ENCODE peak calls at places on chromosomes 16 and 17, in seven cellular contexts. One of them, this sample, is unnamed.

GRCh38 chr16:55471448-55472097 is 7.4 kb upstream of the MMP2 start:
- DNase-seq in ACHN: peak
- DNase-seq in HT-29: no peak
- DNase-seq in ureter: no peak
- DNase-seq in HTR-8/SVneo: peak
- DNase-seq in substantia nigra: no peak
- DNase-seq in activated CD8-positive, alpha-beta T cell treated with anti-CD3 and anti-CD28 coated beads for 36 hours: peak
- DNase-seq in this sample: peak

GRCh38 chr16:62038646-62039045 is 2.4 kb upstream of the CDH8 start:
- DNase-seq in activated CD8-positive, alpha-beta T cell treated with anti-CD3 and anti-CD28 coated beads for 36 hours: no peak
- DNase-seq in HT-29: no peak
- DNase-seq in ureter: no peak
- DNase-seq in substantia nigra: no peak
- DNase-seq in ACHN: no peak
- DNase-seq in HTR-8/SVneo: no peak
- DNase-seq in this sample: no peak

GRCh38 chr17:68576811-68577551 is 24.2 kb downstream of the FAM20A start:
- DNase-seq in substantia nigra: no peak
- DNase-seq in HT-29: no peak
- DNase-seq in ACHN: no peak
- DNase-seq in ureter: no peak
- DNase-seq in activated CD8-positive, alpha-beta T cell treated with anti-CD3 and anti-CD28 coated beads for 36 hours: no peak
- DNase-seq in HTR-8/SVneo: no peak
- DNase-seq in this sample: no peak

GRCh38 chr17:75848523-75849303 is 4.5 kb upstream of the UNC13D start:
- DNase-seq in HTR-8/SVneo: no peak
- DNase-seq in ACHN: peak
- DNase-seq in substantia nigra: no peak
- DNase-seq in activated CD8-positive, alpha-beta T cell treated with anti-CD3 and anti-CD28 coated beads for 36 hours: peak
- DNase-seq in HT-29: peak
- DNase-seq in ureter: peak
- DNase-seq in this sample: no peak

GRCh38 chr17:38702900-38703741 is 2.0 kb upstream of the MLLT6 start:
- DNase-seq in substantia nigra: no peak
- DNase-seq in HTR-8/SVneo: no peak
- DNase-seq in ACHN: peak
- DNase-seq in activated CD8-positive, alpha-beta T cell treated with anti-CD3 and anti-CD28 coated beads for 36 hours: peak
- DNase-seq in HT-29: peak
- DNase-seq in ureter: no peak
- DNase-seq in this sample: no peak

GRCh38 chr16:89473136-89473712 is 17.1 kb downstream of the ANKRD11 start:
- DNase-seq in HTR-8/SVneo: no peak
- DNase-seq in substantia nigra: no peak
- DNase-seq in ureter: no peak
- DNase-seq in ACHN: no peak
- DNase-seq in activated CD8-positive, alpha-beta T cell treated with anti-CD3 and anti-CD28 coated beads for 36 hours: no peak
- DNase-seq in HT-29: no peak
- DNase-seq in this sample: no peak

GRCh38 chr16:11674001-11674817 is 6.0 kb downstream of the SNN start:
- DNase-seq in ACHN: no peak
- DNase-seq in HTR-8/SVneo: no peak
- DNase-seq in substantia nigra: no peak
- DNase-seq in HT-29: no peak
- DNase-seq in ureter: no peak
- DNase-seq in activated CD8-positive, alpha-beta T cell treated with anti-CD3 and anti-CD28 coated beads for 36 hours: no peak
- DNase-seq in this sample: no peak

GRCh38 chr16:8998114-8998513 is 34.4 kb upstream of the USP7 start:
- DNase-seq in activated CD8-positive, alpha-beta T cell treated with anti-CD3 and anti-CD28 coated beads for 36 hours: no peak
- DNase-seq in substantia nigra: no peak
- DNase-seq in ACHN: no peak
- DNase-seq in HTR-8/SVneo: peak
- DNase-seq in HT-29: no peak
- DNase-seq in ureter: no peak
- DNase-seq in this sample: peak

GRCh38 chr17:64777413-64778101 is 115.5 kb upstream of the SMURF2 start:
- DNase-seq in substantia nigra: no peak
- DNase-seq in ureter: no peak
- DNase-seq in HT-29: no peak
- DNase-seq in ACHN: no peak
- DNase-seq in HTR-8/SVneo: no peak
- DNase-seq in activated CD8-positive, alpha-beta T cell treated with anti-CD3 and anti-CD28 coated beads for 36 hours: no peak
- DNase-seq in this sample: no peak

GRCh38 chr16:4923853-4924252 is 13.1 kb downstream of the PPL start:
- DNase-seq in activated CD8-positive, alpha-beta T cell treated with anti-CD3 and anti-CD28 coated beads for 36 hours: no peak
- DNase-seq in HT-29: no peak
- DNase-seq in HTR-8/SVneo: no peak
- DNase-seq in ureter: no peak
- DNase-seq in substantia nigra: no peak
- DNase-seq in ACHN: no peak
- DNase-seq in this sample: no peak

GRCh38 chr16:12600536-12601256 is 203.0 kb downstream of the CPPED1 start:
- DNase-seq in HT-29: no peak
- DNase-seq in substantia nigra: no peak
- DNase-seq in ACHN: no peak
- DNase-seq in ureter: no peak
- DNase-seq in HTR-8/SVneo: no peak
- DNase-seq in activated CD8-positive, alpha-beta T cell treated with anti-CD3 and anti-CD28 coated beads for 36 hours: no peak
- DNase-seq in this sample: no peak

GRCh38 chr16:82033683-82034300 is 1.3 kb upstream of the HSD17B2 start:
- DNase-seq in HT-29: peak
- DNase-seq in HTR-8/SVneo: no peak
- DNase-seq in activated CD8-positive, alpha-beta T cell treated with anti-CD3 and anti-CD28 coated beads for 36 hours: no peak
- DNase-seq in ureter: no peak
- DNase-seq in substantia nigra: no peak
- DNase-seq in ACHN: no peak
- DNase-seq in this sample: no peak

GRCh38 chr17:50192873-50193274 is 8.6 kb downstream of the COL1A1 start:
- DNase-seq in substantia nigra: no peak
- DNase-seq in HT-29: no peak
- DNase-seq in activated CD8-positive, alpha-beta T cell treated with anti-CD3 and anti-CD28 coated beads for 36 hours: no peak
- DNase-seq in HTR-8/SVneo: no peak
- DNase-seq in ureter: no peak
- DNase-seq in ACHN: no peak
- DNase-seq in this sample: no peak

GRCh38 chr16:69166946-69167930 is 19.7 kb upstream of the SNTB2 start:
- DNase-seq in substantia nigra: no peak
- DNase-seq in ACHN: no peak
- DNase-seq in HTR-8/SVneo: no peak
- DNase-seq in ureter: no peak
- DNase-seq in HT-29: no peak
- DNase-seq in activated CD8-positive, alpha-beta T cell treated with anti-CD3 and anti-CD28 coated beads for 36 hours: no peak
- DNase-seq in this sample: peak

GRCh38 chr17:2393954-2394749 is 6.7 kb downstream of the MNT start:
- DNase-seq in HTR-8/SVneo: no peak
- DNase-seq in substantia nigra: no peak
- DNase-seq in activated CD8-positive, alpha-beta T cell treated with anti-CD3 and anti-CD28 coated beads for 36 hours: peak
- DNase-seq in ureter: peak
- DNase-seq in ACHN: no peak
- DNase-seq in HT-29: no peak
- DNase-seq in this sample: no peak

GRCh38 chr16:30659507-30660423 is 1.5 kb downstream of the FBRS start:
- DNase-seq in substantia nigra: no peak
- DNase-seq in HTR-8/SVneo: no peak
- DNase-seq in activated CD8-positive, alpha-beta T cell treated with anti-CD3 and anti-CD28 coated beads for 36 hours: peak
- DNase-seq in ureter: peak
- DNase-seq in ACHN: no peak
- DNase-seq in HT-29: peak
- DNase-seq in this sample: no peak

GRCh38 chr17:17681187-17681743 is at the start of gene RAI1:
- DNase-seq in activated CD8-positive, alpha-beta T cell treated with anti-CD3 and anti-CD28 coated beads for 36 hours: peak
- DNase-seq in ACHN: peak
- DNase-seq in HTR-8/SVneo: peak
- DNase-seq in ureter: peak
- DNase-seq in substantia nigra: peak
- DNase-seq in HT-29: peak
- DNase-seq in this sample: no peak

GRCh38 chr16:81900014-81900413 is 111.3 kb downstream of the SDR42E1 start:
- DNase-seq in HTR-8/SVneo: no peak
- DNase-seq in substantia nigra: no peak
- DNase-seq in HT-29: peak
- DNase-seq in ureter: no peak
- DNase-seq in ACHN: no peak
- DNase-seq in activated CD8-positive, alpha-beta T cell treated with anti-CD3 and anti-CD28 coated beads for 36 hours: no peak
- DNase-seq in this sample: no peak

GRCh38 chr17:41792835-41793748 is 6.6 kb upstream of the JUP start:
- DNase-seq in activated CD8-positive, alpha-beta T cell treated with anti-CD3 and anti-CD28 coated beads for 36 hours: peak
- DNase-seq in substantia nigra: no peak
- DNase-seq in HTR-8/SVneo: peak
- DNase-seq in HT-29: peak
- DNase-seq in ureter: peak
- DNase-seq in ACHN: peak
- DNase-seq in this sample: no peak

GRCh38 chr17:49817993-49818392 is 29.5 kb downstream of the KAT7 start:
- DNase-seq in substantia nigra: no peak
- DNase-seq in ureter: no peak
- DNase-seq in ACHN: no peak
- DNase-seq in HTR-8/SVneo: no peak
- DNase-seq in HT-29: no peak
- DNase-seq in activated CD8-positive, alpha-beta T cell treated with anti-CD3 and anti-CD28 coated beads for 36 hours: peak
- DNase-seq in this sample: no peak

GRCh38 chr17:45848405-45848804 is 3.7 kb downstream of the SPPL2C start:
- DNase-seq in ACHN: no peak
- DNase-seq in ureter: no peak
- DNase-seq in HT-29: no peak
- DNase-seq in substantia nigra: no peak
- DNase-seq in HTR-8/SVneo: no peak
- DNase-seq in activated CD8-positive, alpha-beta T cell treated with anti-CD3 and anti-CD28 coated beads for 36 hours: no peak
- DNase-seq in this sample: no peak

GRCh38 chr17:6279659-6280058 is 155.3 kb downstream of the AIPL1 start:
- DNase-seq in substantia nigra: no peak
- DNase-seq in ACHN: peak
- DNase-seq in ureter: peak
- DNase-seq in activated CD8-positive, alpha-beta T cell treated with anti-CD3 and anti-CD28 coated beads for 36 hours: peak
- DNase-seq in HTR-8/SVneo: peak
- DNase-seq in HT-29: peak
- DNase-seq in this sample: no peak

GRCh38 chr16:46688101-46688656 is 799 bp downstream of the VPS35 start:
- DNase-seq in ACHN: no peak
- DNase-seq in ureter: peak
- DNase-seq in HTR-8/SVneo: no peak
- DNase-seq in HT-29: no peak
- DNase-seq in activated CD8-positive, alpha-beta T cell treated with anti-CD3 and anti-CD28 coated beads for 36 hours: no peak
- DNase-seq in substantia nigra: no peak
- DNase-seq in this sample: no peak

GRCh38 chr17:57440522-57441269 is 184.4 kb downstream of the MSI2 start:
- DNase-seq in HTR-8/SVneo: peak
- DNase-seq in HT-29: peak
- DNase-seq in ACHN: no peak
- DNase-seq in activated CD8-positive, alpha-beta T cell treated with anti-CD3 and anti-CD28 coated beads for 36 hours: peak
- DNase-seq in ureter: peak
- DNase-seq in substantia nigra: no peak
- DNase-seq in this sample: no peak